ENCODE peak calls at places on chromosome 13, in four cellular contexts. M is progenitor cell of endocrine pancreas, N is breast epithelium, I is fibroblast of the aortic adventitia. U is an unnamed sample.
A peak's percentile ranks its signal among the peaks of the same experiment; 100 is the strongest.

GRCh38 chr13:47545630-47546029 is 455.4 kb downstream of the SUCLA2 start:
- DNase-seq in M (no peak), N (peak; percentile 58), I (peak; percentile 4), U (no peak)

GRCh38 chr13:46295531-46296464 is 84.1 kb downstream of the LRRC63 start:
- DNase-seq in M (no peak), I (peak; percentile 99), N (peak; percentile 46), U (peak; percentile 76)

GRCh38 chr13:51727634-51728274 is 76.2 kb downstream of the DHRS12 start:
- DNase-seq in M (no peak), I (no peak), N (no peak), U (no peak)

GRCh38 chr13:98581971-98582702 is 5.2 kb upstream of the STK24 start:
- DNase-seq in N (no peak), I (peak; percentile 66), M (no peak), U (peak; percentile 87)

GRCh38 chr13:48545608-48546007 is 12.7 kb upstream of the RCBTB2 start:
- DNase-seq in I (no peak), M (no peak), N (no peak), U (no peak)

GRCh38 chr13:38017320-38017719 is 147.7 kb upstream of the TRPC4 start:
- DNase-seq in M (no peak), N (no peak), I (no peak), U (no peak)

GRCh38 chr13:51425410-51426042 is 27.3 kb downstream of the INTS6 start:
- DNase-seq in I (peak; percentile 70), M (no peak), N (no peak), U (peak; percentile 38)

GRCh38 chr13:30998548-30999140 is 66.2 kb downstream of the TEX26 start:
- DNase-seq in I (peak; percentile 68), M (no peak), N (no peak), U (peak; percentile 83)

GRCh38 chr13:71285700-71286099 is 581.3 kb downstream of the DACH1 start:
- DNase-seq in M (no peak), I (no peak), N (no peak), U (no peak)
- TF ChIP-seq CTCF in M (no peak), I (no peak), N (no peak), U (no peak)

DNA sequence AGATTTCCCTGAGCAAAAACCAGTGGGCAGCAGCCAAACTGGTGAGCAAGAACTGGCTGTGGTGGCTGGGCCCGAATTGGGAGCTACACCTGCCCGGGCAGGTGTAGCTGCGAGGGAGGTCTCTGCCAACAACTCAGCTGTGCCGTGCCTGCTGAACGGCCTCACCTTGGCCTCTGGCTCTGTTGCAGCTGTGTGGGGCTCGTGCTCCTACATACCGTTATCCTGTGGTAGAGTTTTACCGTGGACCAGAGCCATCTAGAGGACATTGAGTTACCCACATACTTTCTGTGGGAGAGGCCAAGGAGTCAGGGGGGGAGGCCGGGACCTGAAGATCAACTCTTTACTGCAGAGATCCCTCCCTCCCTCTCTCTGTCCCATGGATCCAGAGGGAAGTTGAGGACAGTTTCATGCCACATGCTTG is 113.2 kb downstream of the TM9SF2 start:
- DNase-seq in I (peak; percentile 5), M (no peak), N (peak; percentile 47), U (peak; percentile 68)
- TF ChIP-seq CTCF in I (no peak), M (peak; percentile 19), N (no peak), U (peak; percentile 39)

GRCh38 chr13:74795526-74795925 is 661.3 kb upstream of the KLF12 start:
- DNase-seq in N (no peak), I (no peak), M (no peak), U (no peak)

GRCh38 chr13:74796126-74796643 is 662.0 kb upstream of the KLF12 start:
- DNase-seq in I (no peak), M (no peak), N (no peak), U (peak; percentile 5)

GRCh38 chr13:74794582-74794981 is 660.4 kb upstream of the KLF12 start:
- DNase-seq in N (no peak), M (no peak), I (no peak), U (no peak)

GRCh38 chr13:74794147-74794546 is 659.9 kb upstream of the KLF12 start:
- DNase-seq in I (no peak), N (no peak), M (no peak), U (no peak)
- TF ChIP-seq CTCF in I (no peak), N (no peak), M (no peak), U (no peak)

GRCh38 chr13:101845501-101846012 is 393.1 kb downstream of the ITGBL1 start:
- DNase-seq in I (no peak), N (no peak), M (no peak), U (no peak)
- TF ChIP-seq CTCF in I (no peak), N (no peak), M (no peak), U (no peak)

DNA sequence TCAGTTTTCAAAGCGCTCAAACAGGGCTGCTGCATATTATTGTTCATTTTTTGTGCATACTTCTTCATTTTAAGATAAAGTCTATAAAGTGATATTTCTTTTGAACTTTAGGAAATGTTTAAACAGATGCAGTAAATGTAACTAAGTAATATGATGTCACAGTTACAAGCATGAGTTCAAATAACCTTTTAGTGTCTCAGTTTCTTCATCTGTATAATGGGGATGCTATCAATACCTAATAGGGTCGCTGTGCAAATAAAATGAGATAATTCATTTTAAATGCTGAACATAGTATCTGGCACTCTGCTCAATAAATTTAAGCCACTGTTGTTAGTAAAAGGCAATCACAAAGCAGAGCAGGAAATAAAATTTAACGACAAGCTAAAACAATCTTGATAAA is 97.5 kb downstream of the UGGT2 start:
- DNase-seq in I (no peak), M (no peak), N (no peak), U (no peak)
- TF ChIP-seq CTCF in I (no peak), M (no peak), N (no peak), U (no peak)

U was measured in osteoblast.